ENCODE peak calls at places on chromosomes 13 and 19, in eight cellular contexts. C, U, M, T, Q, H, W and J are unnamed samples.

GRCh38 chr13:20125129-20125782 is 35.6 kb downstream of the GJA3 start:
- DNase-seq in Q (no peak), T (no peak), M (peak; percentile 65), H (no peak), C (no peak), U (peak; percentile 59), W (no peak), J (no peak)

GRCh38 chr13:44267966-44268365 is 105.7 kb upstream of the SERP2 start:
- DNase-seq in Q (no peak), H (no peak), M (peak; percentile 81), C (no peak), T (no peak), U (peak; percentile 91), W (peak; percentile 92), J (no peak)

GRCh38 chr13:48158915-48159314 is 64.0 kb upstream of the MED4 start:
- DNase-seq in T (no peak), H (no peak), M (no peak), U (no peak), Q (no peak), W (no peak), C (no peak), J (no peak)

GRCh38 chr19:10836478-10837325 is 690 bp upstream of the TMED1 start:
- DNase-seq in W (peak; percentile 65), U (no peak), T (no peak), C (peak; percentile 68), Q (no peak), M (no peak), H (no peak), J (no peak)

GRCh38 chr13:65597839-65598818 is 1632.0 kb downstream of the PCDH9 start:
- DNase-seq in T (no peak), C (no peak), M (peak; percentile 68), H (peak; percentile 4), W (no peak), U (peak; percentile 21), Q (no peak), J (no peak)

GRCh38 chr19:38891791-38892190 is 7.6 kb downstream of the SIRT2 start:
- DNase-seq in T (no peak), U (no peak), C (no peak), M (no peak), H (no peak), Q (no peak), W (no peak), J (peak; percentile 59)

GRCh38 chr19:50705422-50706019 is 14.1 kb downstream of the SHANK1 start:
- DNase-seq in M (peak; percentile 24), C (peak; percentile 10), H (peak; percentile 75), Q (peak; percentile 20), U (peak; percentile 86), T (no peak), W (peak; percentile 10), J (peak; percentile 82)

GRCh38 chr19:3661284-3662238 is 35.0 kb upstream of the CACTIN start:
- DNase-seq in W (no peak), H (no peak), Q (no peak), T (no peak), U (no peak), C (no peak), M (no peak), J (no peak)

GRCh38 chr13:39349391-39349790 is 253.6 kb downstream of the LHFPL6 start:
- DNase-seq in T (no peak), W (no peak), C (no peak), H (no peak), M (no peak), U (no peak), Q (no peak), J (no peak)

GRCh38 chr13:102648046-102648445 is 46.8 kb downstream of the METTL21C start:
- DNase-seq in T (no peak), U (no peak), C (no peak), M (no peak), H (no peak), W (no peak), Q (no peak), J (no peak)

GRCh38 chr19:44846455-44847143 is 502 bp downstream of the NECTIN2 start:
- DNase-seq in M (peak; percentile 19), Q (no peak), H (peak; percentile 95), U (no peak), C (no peak), T (no peak), W (no peak), J (peak; percentile 92)

GRCh38 chr19:2462635-2463421 is 6.1 kb upstream of the LMNB2 start:
- DNase-seq in C (no peak), M (peak; percentile 97), W (peak; percentile 97), Q (no peak), T (peak; percentile 66), H (peak; percentile 99), U (peak; percentile 95), J (peak; percentile 98)

GRCh38 chr19:38173324-38174041 is 50.5 kb downstream of the DPF1 start:
- DNase-seq in T (peak; percentile 94), H (no peak), Q (no peak), W (peak; percentile 14), U (no peak), C (no peak), M (peak; percentile 80), J (peak; percentile 53)

GRCh38 chr19:31099470-31100190 is 249.6 kb downstream of the TSHZ3 start:
- DNase-seq in C (no peak), M (no peak), W (peak; percentile 19), U (peak; percentile 1), Q (no peak), H (peak; percentile 31), T (no peak), J (no peak)

GRCh38 chr19:6108721-6109633 is 1.3 kb downstream of the RFX2 start:
- DNase-seq in W (peak; percentile 67), U (peak; percentile 47), T (no peak), Q (peak; percentile 45), C (peak; percentile 41), M (peak; percentile 68), H (peak; percentile 57), J (peak; percentile 58)

GRCh38 chr13:79647518-79647917 is 166.6 kb downstream of the NDFIP2 start:
- DNase-seq in H (no peak), Q (no peak), M (no peak), T (peak; percentile 99), W (no peak), C (no peak), U (peak; percentile 7), J (no peak)

GRCh38 chr13:21243045-21243842 is 66.8 kb downstream of the MRPL57 start:
- DNase-seq in C (no peak), H (no peak), Q (no peak), W (no peak), M (no peak), U (no peak), T (no peak), J (no peak)

GRCh38 chr19:15330801-15331418 is 1.4 kb downstream of the BRD4 start:
- DNase-seq in Q (no peak), H (peak; percentile 56), U (peak; percentile 70), T (no peak), C (no peak), M (peak; percentile 73), W (no peak), J (peak; percentile 74)

GRCh38 chr13:112889351-112890290 is 79.4 kb upstream of the MCF2L start:
- DNase-seq in T (no peak), C (no peak), Q (no peak), M (no peak), W (no peak), H (no peak), U (no peak), J (no peak)

GRCh38 chr19:7914598-7915045 is at the start of gene TGFBR3L:
- DNase-seq in T (no peak), Q (no peak), W (no peak), C (no peak), M (no peak), U (no peak), H (no peak), J (no peak)

GRCh38 chr19:50380767-50381166 is 3.4 kb upstream of the POLD1 start:
- DNase-seq in T (no peak), W (no peak), C (no peak), H (no peak), Q (no peak), U (no peak), M (no peak), J (no peak)

GRCh38 chr19:30790048-30790680 is 418.0 kb downstream of the ZNF536 start:
- DNase-seq in H (no peak), U (no peak), T (no peak), M (no peak), C (no peak), W (no peak), Q (no peak), J (no peak)

GRCh38 chr19:10260141-10260584 is 8.1 kb downstream of the MRPL4 start:
- DNase-seq in M (no peak), W (no peak), H (no peak), C (peak; percentile 60), Q (no peak), U (peak; percentile 56), T (peak; percentile 75), J (no peak)

GRCh38 chr13:113045214-113046007 is 60.2 kb upstream of the F7 start:
- DNase-seq in T (no peak), U (no peak), W (no peak), C (no peak), H (no peak), M (no peak), Q (no peak), J (no peak)

GRCh38 chr19:40614595-40615411 is 13.6 kb downstream of the LTBP4 start:
- DNase-seq in U (peak; percentile 79), T (peak; percentile 92), Q (no peak), H (peak; percentile 92), M (peak; percentile 98), C (peak; percentile 97), W (peak; percentile 94), J (peak; percentile 94)

GRCh38 chr19:11279505-11280236 is 16.3 kb upstream of the TSPAN16 start:
- DNase-seq in T (no peak), M (no peak), U (no peak), H (no peak), C (no peak), W (no peak), Q (no peak), J (no peak)

GRCh38 chr13:46603165-46603603 is 50.2 kb downstream of the LRCH1 start:
- DNase-seq in W (no peak), T (no peak), U (peak; percentile 11), H (peak; percentile 30), Q (no peak), M (no peak), C (no peak), J (no peak)

GRCh38 chr19:46674416-46675178 is 13.6 kb upstream of the DACT3 start:
- DNase-seq in W (no peak), M (no peak), C (no peak), Q (no peak), H (peak; percentile 66), T (no peak), U (peak; percentile 37), J (peak; percentile 84)

GRCh38 chr13:44768233-44768632 is 192.1 kb upstream of the TSC22D1 start:
- DNase-seq in Q (no peak), C (peak; percentile 14), W (no peak), H (no peak), M (no peak), T (no peak), U (no peak), J (no peak)